ENCODE peak calls at places on chromosomes 4 and X, in nine cellular contexts. One of them, this sample, is unnamed.

GRCh38 chr4:175373031-175373430 is 439.0 kb downstream of the GPM6A start:
- DNase-seq in heart right ventricle: no peak
- DNase-seq in breast epithelium: no peak
- DNase-seq in AG04450: no peak
- DNase-seq in cardiac fibroblast: peak; percentile 27
- DNase-seq in fibroblast of villous mesenchyme: no peak
- DNase-seq in left lung: no peak
- DNase-seq in progenitor cell of endocrine pancreas: no peak
- DNase-seq in psoas muscle: no peak
- DNase-seq in this sample: no peak

GRCh38 chr4:122588453-122589238 is 32.2 kb downstream of the IL21 start:
- DNase-seq in left lung: no peak
- DNase-seq in psoas muscle: no peak
- DNase-seq in cardiac fibroblast: peak; percentile 29
- DNase-seq in AG04450: peak; percentile 45
- DNase-seq in heart right ventricle: no peak
- DNase-seq in fibroblast of villous mesenchyme: peak; percentile 70
- DNase-seq in progenitor cell of endocrine pancreas: no peak
- DNase-seq in breast epithelium: no peak
- DNase-seq in this sample: no peak

GRCh38 chr4:24471623-24472510 is 112.5 kb downstream of the DHX15 start:
- DNase-seq in cardiac fibroblast: peak; percentile 13
- DNase-seq in psoas muscle: peak; percentile 18
- DNase-seq in progenitor cell of endocrine pancreas: peak; percentile 15
- DNase-seq in fibroblast of villous mesenchyme: no peak
- DNase-seq in AG04450: no peak
- DNase-seq in breast epithelium: no peak
- DNase-seq in left lung: peak; percentile 61
- DNase-seq in heart right ventricle: peak; percentile 22
- DNase-seq in this sample: peak; percentile 63

GRCh38 chr4:166165829-166166420 is 292.9 kb downstream of the TLL1 start:
- DNase-seq in cardiac fibroblast: peak; percentile 87
- DNase-seq in heart right ventricle: no peak
- DNase-seq in psoas muscle: no peak
- DNase-seq in progenitor cell of endocrine pancreas: peak; percentile 9
- DNase-seq in breast epithelium: no peak
- DNase-seq in AG04450: peak; percentile 16
- DNase-seq in left lung: no peak
- DNase-seq in fibroblast of villous mesenchyme: peak; percentile 76
- DNase-seq in this sample: peak; percentile 41

GRCh38 chrX:39299615-39300014 is 498.4 kb downstream of the MID1IP1 start:
- DNase-seq in progenitor cell of endocrine pancreas: no peak
- DNase-seq in AG04450: no peak
- DNase-seq in left lung: no peak
- DNase-seq in breast epithelium: no peak
- DNase-seq in fibroblast of villous mesenchyme: no peak
- DNase-seq in cardiac fibroblast: no peak
- DNase-seq in psoas muscle: no peak
- DNase-seq in heart right ventricle: no peak
- DNase-seq in this sample: no peak

GRCh38 chr4:149441338-149441737 is 374.3 kb downstream of the IQCM start:
- DNase-seq in fibroblast of villous mesenchyme: no peak
- DNase-seq in left lung: no peak
- DNase-seq in progenitor cell of endocrine pancreas: no peak
- DNase-seq in AG04450: no peak
- DNase-seq in psoas muscle: no peak
- DNase-seq in breast epithelium: no peak
- DNase-seq in heart right ventricle: no peak
- DNase-seq in cardiac fibroblast: peak; percentile 53
- DNase-seq in this sample: no peak

GRCh38 chr4:187656953-187657352 is 338.6 kb upstream of the ZFP42 start:
- DNase-seq in heart right ventricle: no peak
- DNase-seq in left lung: no peak
- DNase-seq in breast epithelium: no peak
- DNase-seq in psoas muscle: no peak
- DNase-seq in cardiac fibroblast: peak; percentile 15
- DNase-seq in AG04450: peak; percentile 67
- DNase-seq in fibroblast of villous mesenchyme: peak; percentile 79
- DNase-seq in progenitor cell of endocrine pancreas: no peak
- DNase-seq in this sample: no peak

GRCh38 chr4:110107868-110108267 is 90.5 kb downstream of the ELOVL6 start:
- DNase-seq in progenitor cell of endocrine pancreas: no peak
- DNase-seq in breast epithelium: no peak
- DNase-seq in heart right ventricle: no peak
- DNase-seq in psoas muscle: no peak
- DNase-seq in fibroblast of villous mesenchyme: peak; percentile 87
- DNase-seq in AG04450: no peak
- DNase-seq in left lung: no peak
- DNase-seq in cardiac fibroblast: peak; percentile 68
- DNase-seq in this sample: no peak

GRCh38 chr4:138290803-138291202 is 48.7 kb upstream of the SLC7A11 start:
- DNase-seq in heart right ventricle: no peak
- DNase-seq in AG04450: no peak
- DNase-seq in cardiac fibroblast: no peak
- DNase-seq in left lung: no peak
- DNase-seq in breast epithelium: no peak
- DNase-seq in fibroblast of villous mesenchyme: no peak
- DNase-seq in psoas muscle: no peak
- DNase-seq in progenitor cell of endocrine pancreas: no peak
- DNase-seq in this sample: no peak

GRCh38 chr4:4981427-4981826 is 37.8 kb downstream of the CYTL1 start:
- DNase-seq in heart right ventricle: no peak
- DNase-seq in breast epithelium: no peak
- DNase-seq in progenitor cell of endocrine pancreas: no peak
- DNase-seq in left lung: no peak
- DNase-seq in cardiac fibroblast: no peak
- DNase-seq in psoas muscle: peak; percentile 44
- DNase-seq in fibroblast of villous mesenchyme: peak; percentile 42
- DNase-seq in AG04450: no peak
- DNase-seq in this sample: no peak

GRCh38 chr4:104967034-104967401 is 179.7 kb upstream of the TET2 start:
- DNase-seq in breast epithelium: peak; percentile 57
- DNase-seq in cardiac fibroblast: no peak
- DNase-seq in AG04450: no peak
- DNase-seq in heart right ventricle: no peak
- DNase-seq in left lung: no peak
- DNase-seq in progenitor cell of endocrine pancreas: no peak
- DNase-seq in psoas muscle: no peak
- DNase-seq in fibroblast of villous mesenchyme: no peak
- DNase-seq in this sample: no peak

GRCh38 chr4:156705291-156705690 is 266.3 kb downstream of the PDGFC start:
- DNase-seq in cardiac fibroblast: peak; percentile 19
- DNase-seq in AG04450: no peak
- DNase-seq in heart right ventricle: no peak
- DNase-seq in left lung: no peak
- DNase-seq in breast epithelium: no peak
- DNase-seq in progenitor cell of endocrine pancreas: no peak
- DNase-seq in psoas muscle: no peak
- DNase-seq in fibroblast of villous mesenchyme: no peak
- DNase-seq in this sample: no peak

GRCh38 chr4:173490817-173491518 is 39.1 kb downstream of the HAND2 start:
- DNase-seq in heart right ventricle: no peak
- DNase-seq in left lung: no peak
- DNase-seq in cardiac fibroblast: peak; percentile 72
- DNase-seq in psoas muscle: no peak
- DNase-seq in breast epithelium: no peak
- DNase-seq in fibroblast of villous mesenchyme: peak; percentile 79
- DNase-seq in progenitor cell of endocrine pancreas: no peak
- DNase-seq in AG04450: peak; percentile 26
- DNase-seq in this sample: no peak

GRCh38 chr4:139050436-139050835 is 34.9 kb downstream of the NOCT start:
- DNase-seq in psoas muscle: no peak
- DNase-seq in AG04450: no peak
- DNase-seq in fibroblast of villous mesenchyme: peak; percentile 23
- DNase-seq in progenitor cell of endocrine pancreas: no peak
- DNase-seq in cardiac fibroblast: no peak
- DNase-seq in heart right ventricle: no peak
- DNase-seq in left lung: no peak
- DNase-seq in breast epithelium: no peak
- DNase-seq in this sample: no peak

GRCh38 chr4:77021614-77022089 is 54.1 kb downstream of the CCNI start:
- DNase-seq in progenitor cell of endocrine pancreas: no peak
- DNase-seq in left lung: no peak
- DNase-seq in breast epithelium: no peak
- DNase-seq in cardiac fibroblast: peak; percentile 88
- DNase-seq in AG04450: peak; percentile 53
- DNase-seq in psoas muscle: no peak
- DNase-seq in fibroblast of villous mesenchyme: peak; percentile 89
- DNase-seq in heart right ventricle: no peak
- DNase-seq in this sample: no peak

GRCh38 chrX:101564651-101565050 is 14.3 kb downstream of the ARMCX1 start:
- DNase-seq in progenitor cell of endocrine pancreas: no peak
- DNase-seq in left lung: no peak
- DNase-seq in heart right ventricle: no peak
- DNase-seq in psoas muscle: no peak
- DNase-seq in cardiac fibroblast: no peak
- DNase-seq in breast epithelium: no peak
- DNase-seq in fibroblast of villous mesenchyme: no peak
- DNase-seq in AG04450: no peak
- DNase-seq in this sample: no peak

GRCh38 chr4:162409048-162409447 is 245.2 kb upstream of the FSTL5 start:
- DNase-seq in fibroblast of villous mesenchyme: no peak
- DNase-seq in cardiac fibroblast: no peak
- DNase-seq in AG04450: no peak
- DNase-seq in psoas muscle: no peak
- DNase-seq in breast epithelium: no peak
- DNase-seq in heart right ventricle: no peak
- DNase-seq in progenitor cell of endocrine pancreas: no peak
- DNase-seq in left lung: peak; percentile 50
- DNase-seq in this sample: no peak

GRCh38 chrX:44062842-44063241 is 89.7 kb upstream of the NDP start:
- DNase-seq in AG04450: no peak
- DNase-seq in fibroblast of villous mesenchyme: no peak
- DNase-seq in psoas muscle: no peak
- DNase-seq in heart right ventricle: no peak
- DNase-seq in breast epithelium: no peak
- DNase-seq in progenitor cell of endocrine pancreas: no peak
- DNase-seq in left lung: no peak
- DNase-seq in cardiac fibroblast: no peak
- DNase-seq in this sample: no peak

GRCh38 chrX:81110286-81110685 is 91.4 kb downstream of the HMGN5 start:
- DNase-seq in AG04450: no peak
- DNase-seq in progenitor cell of endocrine pancreas: no peak
- DNase-seq in cardiac fibroblast: no peak
- DNase-seq in breast epithelium: no peak
- DNase-seq in left lung: no peak
- DNase-seq in heart right ventricle: no peak
- DNase-seq in fibroblast of villous mesenchyme: no peak
- DNase-seq in psoas muscle: no peak
- DNase-seq in this sample: no peak

DNA sequence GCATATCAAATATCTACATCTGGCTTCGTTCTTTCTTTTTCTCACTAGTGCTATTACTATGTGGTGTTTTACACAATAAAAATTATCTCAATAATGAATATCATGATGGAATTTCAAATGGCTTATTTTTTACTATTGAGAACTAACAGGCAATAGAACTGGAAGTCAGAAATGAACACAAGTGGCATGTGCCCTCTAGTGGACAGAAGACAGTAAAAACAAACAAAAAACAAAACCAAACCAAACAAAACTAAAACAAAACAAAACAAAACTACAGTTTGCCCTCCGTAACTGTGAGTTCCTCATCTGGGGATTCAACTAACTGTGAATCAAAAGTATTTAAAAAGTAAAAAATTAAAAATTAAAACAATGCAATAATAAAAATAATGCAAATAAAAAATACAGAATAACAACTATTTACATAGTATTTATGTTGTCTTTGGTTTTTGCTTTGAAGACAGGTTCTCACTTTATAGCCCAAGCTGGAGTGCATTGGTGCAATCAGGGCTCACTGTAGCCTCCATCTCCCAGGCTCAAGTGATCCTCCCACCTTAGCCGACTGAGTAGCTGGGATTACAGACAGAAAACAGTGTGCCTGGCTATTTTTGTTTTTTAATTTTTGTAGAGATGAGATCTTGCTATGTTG is 195.6 kb upstream of the TACR3 start:
- DNase-seq in AG04450: no peak
- DNase-seq in left lung: no peak
- DNase-seq in breast epithelium: no peak
- DNase-seq in fibroblast of villous mesenchyme: peak; percentile 11
- DNase-seq in psoas muscle: no peak
- DNase-seq in progenitor cell of endocrine pancreas: no peak
- DNase-seq in heart right ventricle: no peak
- DNase-seq in cardiac fibroblast: peak; percentile 38
- DNase-seq in this sample: peak; percentile 18
- TF ChIP-seq CTCF in AG04450: peak; percentile 34
- TF ChIP-seq CTCF in left lung: no peak
- TF ChIP-seq CTCF in breast epithelium: no peak
- TF ChIP-seq CTCF in fibroblast of villous mesenchyme: peak; percentile 60
- TF ChIP-seq CTCF in psoas muscle: peak; percentile 34
- TF ChIP-seq CTCF in progenitor cell of endocrine pancreas: peak; percentile 83
- TF ChIP-seq CTCF in heart right ventricle: no peak
- TF ChIP-seq CTCF in cardiac fibroblast: peak; percentile 64
- TF ChIP-seq CTCF in this sample: peak; percentile 76

GRCh38 chr4:112817933-112818921 is 181.3 kb downstream of the LARP7 start:
- DNase-seq in left lung: no peak
- DNase-seq in heart right ventricle: peak; percentile 21
- DNase-seq in breast epithelium: no peak
- DNase-seq in AG04450: peak; percentile 56
- DNase-seq in fibroblast of villous mesenchyme: peak; percentile 82
- DNase-seq in progenitor cell of endocrine pancreas: no peak
- DNase-seq in cardiac fibroblast: peak; percentile 88
- DNase-seq in psoas muscle: peak; percentile 68
- DNase-seq in this sample: peak; percentile 83
- TF ChIP-seq CTCF in left lung: no peak
- TF ChIP-seq CTCF in heart right ventricle: no peak
- TF ChIP-seq CTCF in breast epithelium: no peak
- TF ChIP-seq CTCF in AG04450: no peak
- TF ChIP-seq CTCF in fibroblast of villous mesenchyme: no peak
- TF ChIP-seq CTCF in progenitor cell of endocrine pancreas: no peak
- TF ChIP-seq CTCF in cardiac fibroblast: no peak
- TF ChIP-seq CTCF in psoas muscle: no peak
- TF ChIP-seq CTCF in this sample: peak; percentile 1

GRCh38 chr4:17173300-17173699 is 274.9 kb upstream of the LDB2 start:
- DNase-seq in cardiac fibroblast: no peak
- DNase-seq in breast epithelium: no peak
- DNase-seq in progenitor cell of endocrine pancreas: no peak
- DNase-seq in AG04450: no peak
- DNase-seq in psoas muscle: no peak
- DNase-seq in heart right ventricle: no peak
- DNase-seq in left lung: no peak
- DNase-seq in fibroblast of villous mesenchyme: no peak
- DNase-seq in this sample: no peak
- TF ChIP-seq CTCF in cardiac fibroblast: peak; percentile 41
- TF ChIP-seq CTCF in breast epithelium: no peak
- TF ChIP-seq CTCF in progenitor cell of endocrine pancreas: peak; percentile 31
- TF ChIP-seq CTCF in AG04450: peak; percentile 35
- TF ChIP-seq CTCF in psoas muscle: no peak
- TF ChIP-seq CTCF in heart right ventricle: no peak
- TF ChIP-seq CTCF in left lung: no peak
- TF ChIP-seq CTCF in fibroblast of villous mesenchyme: peak; percentile 53
- TF ChIP-seq CTCF in this sample: peak; percentile 12

DNA sequence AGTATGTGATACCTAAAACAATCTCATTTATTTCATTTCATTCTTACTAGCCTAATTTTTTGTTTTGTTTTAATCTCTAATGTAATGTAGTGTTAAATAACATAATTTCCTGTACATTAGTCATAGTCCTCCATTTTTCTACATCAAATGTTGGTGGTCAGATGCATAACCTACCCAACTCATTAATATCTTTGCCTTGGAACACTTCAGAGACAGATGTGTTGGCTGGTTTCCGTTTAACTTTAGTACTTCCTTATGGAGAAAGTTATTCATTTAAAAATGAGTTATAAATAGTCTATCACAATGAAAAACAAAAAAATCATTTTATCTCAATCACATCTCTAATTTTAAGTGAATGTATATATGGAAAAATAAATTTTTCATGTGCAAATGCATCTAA is 190.2 kb downstream of the ANTXR2 start:
- DNase-seq in fibroblast of villous mesenchyme: no peak
- DNase-seq in progenitor cell of endocrine pancreas: no peak
- DNase-seq in breast epithelium: no peak
- DNase-seq in cardiac fibroblast: no peak
- DNase-seq in left lung: no peak
- DNase-seq in AG04450: no peak
- DNase-seq in heart right ventricle: no peak
- DNase-seq in psoas muscle: no peak
- DNase-seq in this sample: no peak
- TF ChIP-seq CTCF in fibroblast of villous mesenchyme: no peak
- TF ChIP-seq CTCF in progenitor cell of endocrine pancreas: no peak
- TF ChIP-seq CTCF in breast epithelium: no peak
- TF ChIP-seq CTCF in cardiac fibroblast: no peak
- TF ChIP-seq CTCF in left lung: no peak
- TF ChIP-seq CTCF in AG04450: no peak
- TF ChIP-seq CTCF in heart right ventricle: no peak
- TF ChIP-seq CTCF in psoas muscle: no peak
- TF ChIP-seq CTCF in this sample: no peak

This sample was measured in GM13977.